ENCODE peak calls at places on chromosomes 7 and 10, in six cellular contexts. N is left ventricle myocardium superior, C is GM13977, R is GM04503, S is islet precursor cell, L is foreskin fibroblast. X is an unnamed sample.

GRCh38 chr10:34758447-34758996 is 56.6 kb downstream of the PARD3 start:
- DNase-seq in L (peak), C (peak), S (peak), R (peak), N (no peak), X (no peak)

GRCh38 chr10:26556756-26557640 is 118.9 kb downstream of the APBB1IP start:
- DNase-seq in C (peak), N (no peak), L (peak), S (peak), R (no peak), X (peak)

GRCh38 chr7:29883462-29884398 is 77.4 kb downstream of the WIPF3 start:
- DNase-seq in N (no peak), R (no peak), L (no peak), S (peak), C (no peak), X (no peak)

GRCh38 chr10:12638781-12639180 is 289.4 kb downstream of the CAMK1D start:
- DNase-seq in S (no peak), R (no peak), N (no peak), C (no peak), L (no peak), X (no peak)

GRCh38 chr10:3791974-3792633 is 7.1 kb upstream of the KLF6 start:
- DNase-seq in N (no peak), S (no peak), C (no peak), L (no peak), R (no peak), X (no peak)

GRCh38 chr10:120188950-120189349 is 268.1 kb upstream of the PLPP4 start:
- DNase-seq in C (no peak), R (no peak), S (no peak), N (no peak), L (no peak), X (no peak)

GRCh38 chr7:45574521-45575500 is 643 bp downstream of the ADCY1 start:
- DNase-seq in R (no peak), S (peak), C (peak), N (peak), L (peak), X (peak)

GRCh38 chr7:31744294-31744874 is 57.4 kb downstream of the PPP1R17 start:
- DNase-seq in L (peak), S (peak), N (peak), R (no peak), C (peak), X (peak)

GRCh38 chr10:4639960-4640359 is 186.0 kb upstream of the AKR1E2 start:
- DNase-seq in N (no peak), S (no peak), C (no peak), L (no peak), R (no peak), X (no peak)

GRCh38 chr10:132257271-132257670 is 50.5 kb downstream of the STK32C start:
- DNase-seq in N (no peak), C (no peak), S (no peak), R (no peak), L (peak), X (peak)

GRCh38 chr10:104267721-104268690 is 978 bp upstream of the GSTO2 start:
- DNase-seq in S (no peak), N (no peak), L (no peak), R (no peak), C (no peak), X (no peak)

GRCh38 chr7:116150588-116150987 is 59.8 kb upstream of the TES start:
- DNase-seq in C (peak), R (no peak), N (no peak), S (no peak), L (no peak), X (peak)

GRCh38 chr10:72375585-72375984 is 20.9 kb upstream of the DNAJB12 start:
- DNase-seq in N (no peak), R (no peak), S (no peak), L (no peak), C (no peak), X (no peak)

GRCh38 chr10:6581750-6582697 is 1.9 kb upstream of the PRKCQ start:
- DNase-seq in S (no peak), N (no peak), C (no peak), L (no peak), R (no peak), X (no peak)

GRCh38 chr7:26759108-26759507 is 105.3 kb downstream of the SKAP2 start:
- DNase-seq in S (no peak), C (no peak), R (no peak), L (no peak), N (no peak), X (no peak)

GRCh38 chr10:124723826-124724225 is 20.4 kb downstream of the FAM53B start:
- DNase-seq in C (no peak), R (no peak), N (no peak), S (no peak), L (no peak), X (no peak)

GRCh38 chr7:155965010-155965409 is 152.7 kb upstream of the SHH start:
- DNase-seq in N (no peak), S (peak), L (no peak), C (no peak), R (no peak), X (no peak)

GRCh38 chr10:48336978-48337599 is 30.6 kb downstream of the MAPK8 start:
- DNase-seq in S (no peak), C (peak), R (no peak), N (no peak), L (no peak), X (peak)

GRCh38 chr7:151875862-151876111 is 1.1 kb downstream of the PRKAG2 start:
- DNase-seq in N (no peak), C (peak), L (peak), S (no peak), R (no peak), X (peak)

GRCh38 chr7:47377741-47378140 is 204.2 kb downstream of the TNS3 start:
- DNase-seq in C (no peak), L (no peak), R (no peak), S (no peak), N (no peak), X (no peak)

GRCh38 chr7:144812379-144813283 is 23.2 kb downstream of the TPK1 start:
- DNase-seq in L (no peak), C (no peak), N (no peak), S (no peak), R (no peak), X (no peak)